ENCODE peak calls at places on chromosome 13, in six cellular contexts. R, E, K, O, H and Q are unnamed samples.

GRCh38 chr13:107144432-107144831 is 576.5 kb upstream of the ARGLU1 start:
- DNase-seq in R (no peak), E (no peak), O (no peak), K (peak; percentile 48), H (no peak), Q (no peak)

GRCh38 chr13:109971745-109972090 is 185.3 kb upstream of the IRS2 start:
- DNase-seq in R (no peak), O (no peak), K (peak; percentile 10), H (no peak), E (no peak), Q (no peak)

GRCh38 chr13:113819731-113820715 is 43.9 kb downstream of the GAS6 start:
- DNase-seq in O (no peak), K (peak; percentile 23), E (no peak), H (no peak), R (no peak), Q (no peak)

GRCh38 chr13:33283195-33283910 is 2.2 kb downstream of the STARD13 start:
- DNase-seq in E (no peak), R (no peak), K (no peak), H (no peak), O (no peak), Q (no peak)

GRCh38 chr13:23509781-23510543 is 60.2 kb upstream of the TNFRSF19 start:
- DNase-seq in H (no peak), R (no peak), E (no peak), K (peak; percentile 85), O (no peak), Q (no peak)

GRCh38 chr13:47188802-47189201 is 291.9 kb upstream of the HTR2A start:
- DNase-seq in R (no peak), K (no peak), H (peak; percentile 53), E (no peak), O (no peak), Q (no peak)

GRCh38 chr13:101511766-101512165 is 59.3 kb downstream of the ITGBL1 start:
- DNase-seq in H (no peak), O (no peak), E (no peak), R (no peak), K (no peak), Q (no peak)

GRCh38 chr13:43214124-43214523 is 190.7 kb downstream of the DNAJC15 start:
- DNase-seq in E (no peak), O (no peak), R (no peak), K (no peak), H (no peak), Q (no peak)

GRCh38 chr13:50161052-50161451 is 145.8 kb downstream of the KCNRG start:
- DNase-seq in K (peak; percentile 74), O (no peak), H (peak; percentile 19), E (no peak), R (no peak), Q (no peak)

GRCh38 chr13:45242070-45242469 is 41.2 kb upstream of the KCTD4 start:
- DNase-seq in K (peak; percentile 73), O (no peak), H (peak; percentile 39), E (no peak), R (no peak), Q (no peak)

GRCh38 chr13:24232474-24232873 is 72.0 kb downstream of the SPATA13 start:
- DNase-seq in O (no peak), R (no peak), E (no peak), K (no peak), H (no peak), Q (no peak)